ENCODE peak calls at places on chromosomes 1 and 21, in six cellular contexts. One of them, this sample, is unnamed.

GRCh38 chr21:45362748-45363145 is 42.2 kb upstream of the COL18A1 start:
- DNase-seq in KBM-7: no peak
- DNase-seq in myocyte: no peak
- DNase-seq in fibroblast of the aortic adventitia: no peak
- DNase-seq in T-helper 2 cell treated with Interferon-gamma antibody and Interleukin-4, amounts not matched to agents 5 μg/mL and 100 μg/mL, for 36 hours: no peak
- DNase-seq in NT2/D1: no peak
- DNase-seq in this sample: no peak

GRCh38 chr1:41479000-41479807 is 5.3 kb downstream of the EDN2 start:
- DNase-seq in NT2/D1: no peak
- DNase-seq in T-helper 2 cell treated with Interferon-gamma antibody and Interleukin-4, amounts not matched to agents 5 μg/mL and 100 μg/mL, for 36 hours: no peak
- DNase-seq in fibroblast of the aortic adventitia: peak
- DNase-seq in myocyte: no peak
- DNase-seq in KBM-7: no peak
- DNase-seq in this sample: peak

GRCh38 chr21:45291613-45292398 is 4.1 kb upstream of the POFUT2 start:
- DNase-seq in fibroblast of the aortic adventitia: no peak
- DNase-seq in myocyte: no peak
- DNase-seq in KBM-7: no peak
- DNase-seq in T-helper 2 cell treated with Interferon-gamma antibody and Interleukin-4, amounts not matched to agents 5 μg/mL and 100 μg/mL, for 36 hours: no peak
- DNase-seq in NT2/D1: no peak
- DNase-seq in this sample: no peak

GRCh38 chr21:36028127-36029069 is 31.9 kb downstream of the SETD4 start:
- DNase-seq in T-helper 2 cell treated with Interferon-gamma antibody and Interleukin-4, amounts not matched to agents 5 μg/mL and 100 μg/mL, for 36 hours: peak
- DNase-seq in KBM-7: peak
- DNase-seq in myocyte: peak
- DNase-seq in fibroblast of the aortic adventitia: peak
- DNase-seq in NT2/D1: peak
- DNase-seq in this sample: peak

GRCh38 chr21:41973861-41974751 is 20.3 kb upstream of the C2CD2 start:
- DNase-seq in myocyte: no peak
- DNase-seq in NT2/D1: no peak
- DNase-seq in fibroblast of the aortic adventitia: no peak
- DNase-seq in T-helper 2 cell treated with Interferon-gamma antibody and Interleukin-4, amounts not matched to agents 5 μg/mL and 100 μg/mL, for 36 hours: no peak
- DNase-seq in KBM-7: peak
- DNase-seq in this sample: no peak

GRCh38 chr1:31793086-31793485 is 22.7 kb downstream of the SPOCD1 start:
- DNase-seq in T-helper 2 cell treated with Interferon-gamma antibody and Interleukin-4, amounts not matched to agents 5 μg/mL and 100 μg/mL, for 36 hours: no peak
- DNase-seq in fibroblast of the aortic adventitia: no peak
- DNase-seq in myocyte: no peak
- DNase-seq in KBM-7: no peak
- DNase-seq in NT2/D1: no peak
- DNase-seq in this sample: no peak

GRCh38 chr1:206695751-206696150 is 11.0 kb downstream of the MAPKAPK2 start:
- DNase-seq in NT2/D1: no peak
- DNase-seq in T-helper 2 cell treated with Interferon-gamma antibody and Interleukin-4, amounts not matched to agents 5 μg/mL and 100 μg/mL, for 36 hours: no peak
- DNase-seq in fibroblast of the aortic adventitia: no peak
- DNase-seq in KBM-7: no peak
- DNase-seq in myocyte: no peak
- DNase-seq in this sample: no peak

GRCh38 chr1:173038875-173039554 is 11.7 kb downstream of the TNFSF18 start:
- DNase-seq in KBM-7: no peak
- DNase-seq in fibroblast of the aortic adventitia: no peak
- DNase-seq in NT2/D1: no peak
- DNase-seq in myocyte: no peak
- DNase-seq in T-helper 2 cell treated with Interferon-gamma antibody and Interleukin-4, amounts not matched to agents 5 μg/mL and 100 μg/mL, for 36 hours: peak
- DNase-seq in this sample: no peak

GRCh38 chr1:27296773-27297214 is 25.2 kb upstream of the TMEM222 start:
- DNase-seq in KBM-7: peak
- DNase-seq in NT2/D1: no peak
- DNase-seq in myocyte: peak
- DNase-seq in fibroblast of the aortic adventitia: peak
- DNase-seq in T-helper 2 cell treated with Interferon-gamma antibody and Interleukin-4, amounts not matched to agents 5 μg/mL and 100 μg/mL, for 36 hours: peak
- DNase-seq in this sample: no peak

GRCh38 chr21:44952929-44953627 is 13.2 kb downstream of the SLX9 start:
- DNase-seq in KBM-7: no peak
- DNase-seq in T-helper 2 cell treated with Interferon-gamma antibody and Interleukin-4, amounts not matched to agents 5 μg/mL and 100 μg/mL, for 36 hours: no peak
- DNase-seq in myocyte: no peak
- DNase-seq in NT2/D1: no peak
- DNase-seq in fibroblast of the aortic adventitia: no peak
- DNase-seq in this sample: no peak

GRCh38 chr21:35172231-35172630 is 123.1 kb upstream of the RUNX1 start:
- DNase-seq in fibroblast of the aortic adventitia: no peak
- DNase-seq in T-helper 2 cell treated with Interferon-gamma antibody and Interleukin-4, amounts not matched to agents 5 μg/mL and 100 μg/mL, for 36 hours: no peak
- DNase-seq in NT2/D1: no peak
- DNase-seq in myocyte: no peak
- DNase-seq in KBM-7: peak
- DNase-seq in this sample: no peak

GRCh38 chr1:1082239-1083180 is 8.4 kb upstream of the RNF223 start:
- DNase-seq in myocyte: no peak
- DNase-seq in T-helper 2 cell treated with Interferon-gamma antibody and Interleukin-4, amounts not matched to agents 5 μg/mL and 100 μg/mL, for 36 hours: no peak
- DNase-seq in NT2/D1: no peak
- DNase-seq in KBM-7: no peak
- DNase-seq in fibroblast of the aortic adventitia: no peak
- DNase-seq in this sample: no peak

GRCh38 chr21:16534408-16535099 is 804.8 kb downstream of the USP25 start:
- DNase-seq in myocyte: peak
- DNase-seq in KBM-7: no peak
- DNase-seq in NT2/D1: no peak
- DNase-seq in T-helper 2 cell treated with Interferon-gamma antibody and Interleukin-4, amounts not matched to agents 5 μg/mL and 100 μg/mL, for 36 hours: no peak
- DNase-seq in fibroblast of the aortic adventitia: peak
- DNase-seq in this sample: no peak

GRCh38 chr1:156571261-156571958 is 955 bp downstream of the IQGAP3 start:
- DNase-seq in KBM-7: peak
- DNase-seq in NT2/D1: no peak
- DNase-seq in fibroblast of the aortic adventitia: peak
- DNase-seq in T-helper 2 cell treated with Interferon-gamma antibody and Interleukin-4, amounts not matched to agents 5 μg/mL and 100 μg/mL, for 36 hours: no peak
- DNase-seq in myocyte: peak
- DNase-seq in this sample: no peak

GRCh38 chr1:153961421-153961820 is 1.9 kb downstream of the SLC39A1 start:
- DNase-seq in myocyte: no peak
- DNase-seq in T-helper 2 cell treated with Interferon-gamma antibody and Interleukin-4, amounts not matched to agents 5 μg/mL and 100 μg/mL, for 36 hours: no peak
- DNase-seq in NT2/D1: no peak
- DNase-seq in KBM-7: no peak
- DNase-seq in fibroblast of the aortic adventitia: no peak
- DNase-seq in this sample: no peak

GRCh38 chr1:213136190-213136917 is 85.3 kb downstream of the RPS6KC1 start:
- DNase-seq in KBM-7: no peak
- DNase-seq in myocyte: no peak
- DNase-seq in fibroblast of the aortic adventitia: no peak
- DNase-seq in NT2/D1: no peak
- DNase-seq in T-helper 2 cell treated with Interferon-gamma antibody and Interleukin-4, amounts not matched to agents 5 μg/mL and 100 μg/mL, for 36 hours: no peak
- DNase-seq in this sample: no peak

GRCh38 chr1:154869351-154870116 is 547 bp downstream of the KCNN3 start:
- DNase-seq in NT2/D1: no peak
- DNase-seq in T-helper 2 cell treated with Interferon-gamma antibody and Interleukin-4, amounts not matched to agents 5 μg/mL and 100 μg/mL, for 36 hours: no peak
- DNase-seq in myocyte: peak
- DNase-seq in fibroblast of the aortic adventitia: peak
- DNase-seq in KBM-7: no peak
- DNase-seq in this sample: no peak

GRCh38 chr1:246582301-246583055 is 16.2 kb downstream of the CNST start:
- DNase-seq in fibroblast of the aortic adventitia: no peak
- DNase-seq in NT2/D1: no peak
- DNase-seq in KBM-7: no peak
- DNase-seq in myocyte: no peak
- DNase-seq in T-helper 2 cell treated with Interferon-gamma antibody and Interleukin-4, amounts not matched to agents 5 μg/mL and 100 μg/mL, for 36 hours: no peak
- DNase-seq in this sample: no peak

GRCh38 chr1:36656271-36656670 is 173.6 kb upstream of the CSF3R start:
- DNase-seq in myocyte: no peak
- DNase-seq in NT2/D1: no peak
- DNase-seq in T-helper 2 cell treated with Interferon-gamma antibody and Interleukin-4, amounts not matched to agents 5 μg/mL and 100 μg/mL, for 36 hours: no peak
- DNase-seq in KBM-7: no peak
- DNase-seq in fibroblast of the aortic adventitia: no peak
- DNase-seq in this sample: no peak

GRCh38 chr1:210233495-210234253 is 1.1 kb downstream of the SERTAD4 start:
- DNase-seq in T-helper 2 cell treated with Interferon-gamma antibody and Interleukin-4, amounts not matched to agents 5 μg/mL and 100 μg/mL, for 36 hours: no peak
- DNase-seq in KBM-7: peak
- DNase-seq in myocyte: peak
- DNase-seq in fibroblast of the aortic adventitia: peak
- DNase-seq in NT2/D1: peak
- DNase-seq in this sample: no peak

GRCh38 chr1:199007423-199007822 is 368.6 kb downstream of the PTPRC start:
- DNase-seq in KBM-7: peak
- DNase-seq in NT2/D1: no peak
- DNase-seq in T-helper 2 cell treated with Interferon-gamma antibody and Interleukin-4, amounts not matched to agents 5 μg/mL and 100 μg/mL, for 36 hours: no peak
- DNase-seq in myocyte: peak
- DNase-seq in fibroblast of the aortic adventitia: no peak
- DNase-seq in this sample: no peak

GRCh38 chr21:21200103-21200938 is 202.1 kb downstream of the NCAM2 start:
- DNase-seq in NT2/D1: peak
- DNase-seq in myocyte: peak
- DNase-seq in fibroblast of the aortic adventitia: peak
- DNase-seq in KBM-7: peak
- DNase-seq in T-helper 2 cell treated with Interferon-gamma antibody and Interleukin-4, amounts not matched to agents 5 μg/mL and 100 μg/mL, for 36 hours: peak
- DNase-seq in this sample: peak

GRCh38 chr1:20739225-20739624 is 6.7 kb upstream of the SH2D5 start:
- DNase-seq in NT2/D1: no peak
- DNase-seq in myocyte: peak
- DNase-seq in fibroblast of the aortic adventitia: peak
- DNase-seq in T-helper 2 cell treated with Interferon-gamma antibody and Interleukin-4, amounts not matched to agents 5 μg/mL and 100 μg/mL, for 36 hours: no peak
- DNase-seq in KBM-7: no peak
- DNase-seq in this sample: no peak

GRCh38 chr1:204072951-204073836 is at the start of gene SOX13:
- DNase-seq in T-helper 2 cell treated with Interferon-gamma antibody and Interleukin-4, amounts not matched to agents 5 μg/mL and 100 μg/mL, for 36 hours: peak
- DNase-seq in fibroblast of the aortic adventitia: peak
- DNase-seq in NT2/D1: peak
- DNase-seq in myocyte: peak
- DNase-seq in KBM-7: no peak
- DNase-seq in this sample: no peak

GRCh38 chr1:20633190-20634064 is at the start of gene PINK1:
- DNase-seq in fibroblast of the aortic adventitia: peak
- DNase-seq in NT2/D1: no peak
- DNase-seq in myocyte: peak
- DNase-seq in KBM-7: peak
- DNase-seq in T-helper 2 cell treated with Interferon-gamma antibody and Interleukin-4, amounts not matched to agents 5 μg/mL and 100 μg/mL, for 36 hours: peak
- DNase-seq in this sample: no peak

GRCh38 chr1:243849089-243850012 is 692 bp downstream of the AKT3 start:
- DNase-seq in NT2/D1: peak
- DNase-seq in myocyte: peak
- DNase-seq in KBM-7: no peak
- DNase-seq in fibroblast of the aortic adventitia: peak
- DNase-seq in T-helper 2 cell treated with Interferon-gamma antibody and Interleukin-4, amounts not matched to agents 5 μg/mL and 100 μg/mL, for 36 hours: peak
- DNase-seq in this sample: no peak

GRCh38 chr1:44730741-44731512 is at the start of gene RNU5D-1:
- DNase-seq in KBM-7: peak
- DNase-seq in myocyte: peak
- DNase-seq in NT2/D1: peak
- DNase-seq in T-helper 2 cell treated with Interferon-gamma antibody and Interleukin-4, amounts not matched to agents 5 μg/mL and 100 μg/mL, for 36 hours: peak
- DNase-seq in fibroblast of the aortic adventitia: peak
- DNase-seq in this sample: peak

GRCh38 chr1:50878434-50878833 is 81.6 kb downstream of the FAF1 start:
- DNase-seq in T-helper 2 cell treated with Interferon-gamma antibody and Interleukin-4, amounts not matched to agents 5 μg/mL and 100 μg/mL, for 36 hours: no peak
- DNase-seq in fibroblast of the aortic adventitia: no peak
- DNase-seq in myocyte: no peak
- DNase-seq in NT2/D1: no peak
- DNase-seq in KBM-7: no peak
- DNase-seq in this sample: no peak

GRCh38 chr1:209743145-209743482 is 12.7 kb upstream of the TRAF3IP3 start:
- DNase-seq in myocyte: peak
- DNase-seq in KBM-7: no peak
- DNase-seq in NT2/D1: no peak
- DNase-seq in T-helper 2 cell treated with Interferon-gamma antibody and Interleukin-4, amounts not matched to agents 5 μg/mL and 100 μg/mL, for 36 hours: no peak
- DNase-seq in fibroblast of the aortic adventitia: peak
- DNase-seq in this sample: peak

GRCh38 chr1:3049905-3050304 is 19.1 kb upstream of the PRDM16 start:
- DNase-seq in T-helper 2 cell treated with Interferon-gamma antibody and Interleukin-4, amounts not matched to agents 5 μg/mL and 100 μg/mL, for 36 hours: no peak
- DNase-seq in KBM-7: no peak
- DNase-seq in NT2/D1: no peak
- DNase-seq in fibroblast of the aortic adventitia: no peak
- DNase-seq in myocyte: no peak
- DNase-seq in this sample: no peak

GRCh38 chr1:22801753-22802152 is 91.1 kb downstream of the EPHB2 start:
- DNase-seq in fibroblast of the aortic adventitia: no peak
- DNase-seq in myocyte: no peak
- DNase-seq in NT2/D1: no peak
- DNase-seq in T-helper 2 cell treated with Interferon-gamma antibody and Interleukin-4, amounts not matched to agents 5 μg/mL and 100 μg/mL, for 36 hours: no peak
- DNase-seq in KBM-7: no peak
- DNase-seq in this sample: no peak

GRCh38 chr1:25028910-25029599 is 99.0 kb upstream of the RUNX3 start:
- DNase-seq in T-helper 2 cell treated with Interferon-gamma antibody and Interleukin-4, amounts not matched to agents 5 μg/mL and 100 μg/mL, for 36 hours: peak
- DNase-seq in KBM-7: no peak
- DNase-seq in myocyte: no peak
- DNase-seq in NT2/D1: no peak
- DNase-seq in fibroblast of the aortic adventitia: no peak
- DNase-seq in this sample: no peak

GRCh38 chr1:53949651-53950050 is 3.5 kb downstream of the LRRC42 start:
- DNase-seq in KBM-7: no peak
- DNase-seq in NT2/D1: no peak
- DNase-seq in fibroblast of the aortic adventitia: no peak
- DNase-seq in myocyte: peak
- DNase-seq in T-helper 2 cell treated with Interferon-gamma antibody and Interleukin-4, amounts not matched to agents 5 μg/mL and 100 μg/mL, for 36 hours: no peak
- DNase-seq in this sample: no peak

GRCh38 chr1:223840254-223840653 is 5.5 kb downstream of the TP53BP2 start:
- DNase-seq in fibroblast of the aortic adventitia: no peak
- DNase-seq in myocyte: no peak
- DNase-seq in NT2/D1: no peak
- DNase-seq in T-helper 2 cell treated with Interferon-gamma antibody and Interleukin-4, amounts not matched to agents 5 μg/mL and 100 μg/mL, for 36 hours: no peak
- DNase-seq in KBM-7: no peak
- DNase-seq in this sample: no peak

GRCh38 chr1:25360596-25361581 is 22.8 kb downstream of the TMEM50A start:
- DNase-seq in T-helper 2 cell treated with Interferon-gamma antibody and Interleukin-4, amounts not matched to agents 5 μg/mL and 100 μg/mL, for 36 hours: no peak
- DNase-seq in myocyte: peak
- DNase-seq in NT2/D1: no peak
- DNase-seq in KBM-7: no peak
- DNase-seq in fibroblast of the aortic adventitia: peak
- DNase-seq in this sample: no peak

GRCh38 chr1:76274302-76274701 is 199.8 kb downstream of the ST6GALNAC3 start:
- DNase-seq in T-helper 2 cell treated with Interferon-gamma antibody and Interleukin-4, amounts not matched to agents 5 μg/mL and 100 μg/mL, for 36 hours: no peak
- DNase-seq in myocyte: no peak
- DNase-seq in fibroblast of the aortic adventitia: no peak
- DNase-seq in KBM-7: no peak
- DNase-seq in NT2/D1: no peak
- DNase-seq in this sample: no peak

GRCh38 chr1:69862906-69863305 is 295.2 kb downstream of the LRRC7 start:
- DNase-seq in T-helper 2 cell treated with Interferon-gamma antibody and Interleukin-4, amounts not matched to agents 5 μg/mL and 100 μg/mL, for 36 hours: no peak
- DNase-seq in fibroblast of the aortic adventitia: no peak
- DNase-seq in myocyte: no peak
- DNase-seq in KBM-7: no peak
- DNase-seq in NT2/D1: no peak
- DNase-seq in this sample: no peak

GRCh38 chr1:47894718-47895393 is 102.3 kb downstream of the TRABD2B start:
- DNase-seq in T-helper 2 cell treated with Interferon-gamma antibody and Interleukin-4, amounts not matched to agents 5 μg/mL and 100 μg/mL, for 36 hours: no peak
- DNase-seq in fibroblast of the aortic adventitia: no peak
- DNase-seq in myocyte: peak
- DNase-seq in NT2/D1: peak
- DNase-seq in KBM-7: no peak
- DNase-seq in this sample: no peak